ENCODE peak calls at places on chromosomes 13 and 19, in six cellular contexts. V is uterus, R is IMR-90, O is lower leg skin, J is adrenal gland, N is body of pancreas. E is an unnamed sample.

GRCh38 chr19:21603431-21604153 is 98.2 kb downstream of the ZNF429 start:
- DNase-seq in V (no peak), R (no peak), O (no peak), J (no peak), N (no peak), E (no peak)

GRCh38 chr13:109781384-109782065 is 4.9 kb downstream of the IRS2 start:
- DNase-seq in V (no peak), R (no peak), O (peak), J (peak), N (no peak), E (no peak)

GRCh38 chr19:17946965-17947784 is 14.4 kb downstream of the CCDC124 start:
- DNase-seq in V (no peak), R (no peak), O (no peak), J (peak), N (no peak), E (peak)

GRCh38 chr19:46118136-46118535 is 6.4 kb downstream of the IGFL3 start:
- DNase-seq in V (no peak), R (no peak), O (no peak), J (no peak), N (no peak), E (no peak)

GRCh38 chr13:19329365-19329764 is 147.7 kb upstream of the TUBA3C start:
- DNase-seq in V (no peak), R (no peak), O (no peak), J (no peak), N (no peak), E (no peak)

GRCh38 chr19:7397687-7398086 is 49.0 kb downstream of the ARHGEF18 start:
- DNase-seq in V (no peak), R (peak), O (no peak), J (no peak), N (no peak), E (no peak)

GRCh38 chr19:37999309-38000213 is 92.6 kb downstream of the SIPA1L3 start:
- DNase-seq in V (peak), R (peak), O (no peak), J (peak), N (no peak), E (no peak)

GRCh38 chr19:55085923-55086715 is 10.4 kb downstream of the EPS8L1 start:
- DNase-seq in V (no peak), R (no peak), O (no peak), J (no peak), N (peak), E (peak)

GRCh38 chr13:41058229-41059070 is 2.9 kb upstream of the WBP4 start:
- DNase-seq in V (no peak), R (peak), O (no peak), J (peak), N (peak), E (no peak)

GRCh38 chr13:33524086-33524485 is 238.5 kb upstream of the STARD13 start:
- DNase-seq in V (no peak), R (peak), O (no peak), J (peak), N (peak), E (no peak)

GRCh38 chr19:29309637-29310036 is 96.7 kb upstream of the UQCRFS1 start:
- DNase-seq in V (no peak), R (no peak), O (no peak), J (no peak), N (no peak), E (no peak)

GRCh38 chr13:36357692-36358091 is 11.5 kb upstream of the SPART start:
- DNase-seq in V (peak), R (no peak), O (no peak), J (peak), N (peak), E (no peak)

GRCh38 chr19:19347401-19347800 is 26.8 kb downstream of the MAU2 start:
- DNase-seq in V (no peak), R (no peak), O (no peak), J (no peak), N (no peak), E (no peak)

GRCh38 chr19:37519890-37520289 is 13.2 kb downstream of the ZNF793 start:
- DNase-seq in V (no peak), R (peak), O (no peak), J (no peak), N (no peak), E (no peak)

GRCh38 chr19:42092350-42092749 is 16.4 kb downstream of the ZNF574 start:
- DNase-seq in V (peak), R (no peak), O (no peak), J (peak), N (no peak), E (peak)

GRCh38 chr19:45161715-45162463 is 1.1 kb upstream of the NKPD1 start:
- DNase-seq in V (no peak), R (peak), O (no peak), J (peak), N (peak), E (no peak)

GRCh38 chr19:6736169-6736916 is 1.0 kb downstream of the GPR108 start:
- DNase-seq in V (peak), R (peak), O (peak), J (peak), N (peak), E (peak)

GRCh38 chr19:12665646-12666304 is 767 bp downstream of the MAN2B1 start:
- DNase-seq in V (no peak), R (peak), O (no peak), J (no peak), N (no peak), E (peak)

GRCh38 chr19:10294368-10294697 is 4.6 kb downstream of the ICAM5 start:
- DNase-seq in V (no peak), R (no peak), O (no peak), J (no peak), N (no peak), E (no peak)

GRCh38 chr13:70668293-70668692 is 560.0 kb upstream of the KLHL1 start:
- DNase-seq in V (no peak), R (no peak), O (no peak), J (no peak), N (no peak), E (no peak)

GRCh38 chr13:35144496-35144895 is 202.4 kb downstream of the NBEA start:
- DNase-seq in V (no peak), R (no peak), O (no peak), J (peak), N (no peak), E (no peak)

GRCh38 chr19:15869109-15869555 is 28.7 kb downstream of the CYP4F2 start:
- DNase-seq in V (peak), R (no peak), O (no peak), J (peak), N (peak), E (no peak)

GRCh38 chr13:51953347-51953746 is 57.9 kb downstream of the ATP7B start:
- DNase-seq in V (no peak), R (no peak), O (no peak), J (no peak), N (no peak), E (no peak)

GRCh38 chr19:9406798-9407352 is 28.5 kb downstream of the ZNF266 start:
- DNase-seq in V (peak), R (peak), O (no peak), J (peak), N (peak), E (peak)

GRCh38 chr13:51638497-51638871 is 54.2 kb downstream of the WDFY2 start:
- DNase-seq in V (no peak), R (no peak), O (no peak), J (no peak), N (no peak), E (no peak)

GRCh38 chr13:35978607-35979316 is 152.4 kb downstream of the DCLK1 start:
- DNase-seq in V (peak), R (peak), O (no peak), J (peak), N (peak), E (no peak)

GRCh38 chr13:42048625-42049453 is at the start of gene DGKH:
- DNase-seq in V (peak), R (peak), O (peak), J (peak), N (peak), E (peak)

GRCh38 chr13:51822106-51822840 is 18.3 kb upstream of the DHRS12 start:
- DNase-seq in V (no peak), R (no peak), O (no peak), J (no peak), N (no peak), E (no peak)

GRCh38 chr19:17779281-17779930 is 15.5 kb upstream of the B3GNT3 start:
- DNase-seq in V (no peak), R (peak), O (no peak), J (peak), N (no peak), E (peak)

DNA sequence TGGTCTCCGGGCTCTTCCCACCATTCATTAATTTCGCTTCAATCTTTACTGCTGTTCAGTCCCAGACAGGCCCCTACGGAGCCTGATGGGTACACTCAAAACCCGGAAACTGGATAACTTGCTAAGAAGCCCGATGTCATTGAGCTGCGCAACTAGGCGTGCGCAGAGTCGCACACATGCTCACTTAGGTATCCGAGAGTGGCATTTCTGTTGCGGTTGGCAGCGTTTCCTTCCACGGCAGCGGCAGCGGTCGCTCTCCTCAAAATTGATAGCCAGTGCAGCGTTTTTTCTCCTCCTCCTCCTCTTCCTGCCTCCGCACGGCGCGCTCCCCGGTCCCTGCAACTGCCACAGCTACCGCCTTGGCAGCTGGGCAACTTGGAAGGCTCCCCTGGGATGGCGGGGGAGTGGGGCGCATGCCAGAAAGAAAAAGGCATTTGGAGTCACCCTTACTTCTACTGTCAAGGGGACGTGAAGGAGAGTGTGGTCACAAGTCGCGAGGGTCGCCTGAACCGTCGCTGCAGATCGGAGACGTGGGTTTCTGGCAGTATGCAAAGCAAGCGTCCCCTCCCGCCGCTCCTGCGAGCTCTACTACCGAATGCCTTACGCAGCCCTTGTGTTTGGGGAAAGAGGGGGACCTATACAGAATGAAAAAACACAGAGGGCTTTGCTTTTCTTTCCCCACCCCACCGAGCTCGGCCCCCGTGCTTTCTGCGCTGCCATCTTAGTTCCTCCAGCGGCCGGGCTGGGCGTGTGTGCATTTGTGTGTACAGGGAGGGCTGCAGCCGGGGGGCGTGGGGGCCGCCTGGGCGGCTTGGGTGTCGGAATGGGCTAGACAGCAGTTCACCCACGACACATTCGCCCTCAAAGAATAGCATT is 2.5 kb upstream of the MYCBP2 start:
- DNase-seq in V (peak), R (peak), O (peak), J (peak), N (peak), E (peak)
- TF ChIP-seq POLR2A in V (peak), R (no peak), O (no peak), J (peak), N (peak), E (no peak)

GRCh38 chr13:21297914-21298831 is 121.7 kb downstream of the MRPL57 start:
- DNase-seq in V (peak), R (peak), O (peak), J (peak), N (peak), E (peak)
- TF ChIP-seq POLR2A in V (peak), R (no peak), O (no peak), J (no peak), N (peak), E (no peak)

GRCh38 chr19:43594710-43595604 is 977 bp downstream of the IRGQ start:
- DNase-seq in V (no peak), R (peak), O (peak), J (peak), N (peak), E (peak)
- TF ChIP-seq POLR2A in V (no peak), R (no peak), O (no peak), J (no peak), N (peak), E (no peak)

GRCh38 chr19:36013280-36014028 is 559 bp downstream of the ALKBH6 start:
- DNase-seq in V (no peak), R (no peak), O (no peak), J (no peak), N (no peak), E (no peak)

GRCh38 chr19:36010402-36010801 is 1.8 kb upstream of the SYNE4 start:
- DNase-seq in V (no peak), R (no peak), O (no peak), J (no peak), N (no peak), E (no peak)

GRCh38 chr19:36019061-36019670 is 5.2 kb upstream of the ALKBH6 start:
- DNase-seq in V (no peak), R (no peak), O (no peak), J (no peak), N (no peak), E (no peak)

GRCh38 chr19:36009633-36010379 is 1.2 kb upstream of the SYNE4 start:
- DNase-seq in V (no peak), R (no peak), O (no peak), J (no peak), N (no peak), E (no peak)

GRCh38 chr19:36014029-36014924 is at the start of gene ALKBH6:
- DNase-seq in V (peak), R (peak), O (peak), J (peak), N (peak), E (peak)
- TF ChIP-seq POLR2A in V (no peak), R (peak), O (no peak), J (no peak), N (peak), E (no peak)

E was measured in spleen.